ENCODE peak calls at places on chromosomes 11 and 22, in four cellular contexts. B is activated CD8-positive, alpha-beta T cell treated with anti-CD3 and anti-CD28 coated beads for 36 hours; A is mucosa of descending colon; E is H9. F is an unnamed sample.

GRCh38 chr11:69141742-69142141 is 14.0 kb upstream of the SMIM38 start:
- DNase-seq in B (no peak), A (no peak), E (no peak), F (no peak)

GRCh38 chr11:76700177-76701100 is 29.9 kb upstream of the LRRC32 start:
- DNase-seq in B (peak), A (no peak), E (no peak), F (no peak)

GRCh38 chr22:19448739-19449421 is 1.4 kb upstream of the C22orf39 start:
- DNase-seq in B (peak), A (no peak), E (no peak), F (no peak)

GRCh38 chr11:116533186-116533825 is 239.5 kb downstream of the BUD13 start:
- DNase-seq in B (no peak), A (no peak), E (no peak), F (peak)

GRCh38 chr11:18706330-18707243 is 8.0 kb downstream of the TMEM86A start:
- DNase-seq in B (peak), A (peak), E (no peak), F (no peak)

GRCh38 chr22:37502342-37503182 is 16.4 kb upstream of the MFNG start:
- DNase-seq in B (peak), A (peak), E (no peak), F (no peak)

GRCh38 chr22:20990184-20991180 is 8.4 kb downstream of the LZTR1 start:
- DNase-seq in B (no peak), A (no peak), E (no peak), F (no peak)

GRCh38 chr11:32809313-32809712 is 14.9 kb upstream of the CCDC73 start:
- DNase-seq in B (peak), A (peak), E (peak), F (peak)